ENCODE peak calls at places on chromosomes 13 and 19, in ten cellular contexts. D is Peyer's patch, K is endodermal cell, E is neural crest cell, A is Calu3, V is MCF 10A, F is BJ, R is mammary epithelial cell, N is nephron progenitor cell, O is thoracic aorta. B is an unnamed sample.

GRCh38 chr13:39567569-39567968 is 35.4 kb downstream of the LHFPL6 start:
- DNase-seq in E (no peak), A (no peak), F (no peak), V (no peak), O (no peak), R (no peak), N (no peak), K (no peak), D (no peak), B (no peak)

GRCh38 chr13:61812286-61812685 is 396.6 kb upstream of the PCDH20 start:
- DNase-seq in E (no peak), D (no peak), K (no peak), R (no peak), O (no peak), V (no peak), A (no peak), F (no peak), N (no peak), B (no peak)

GRCh38 chr13:97125810-97126738 is 96.1 kb upstream of the MBNL2 start:
- DNase-seq in E (no peak), O (no peak), R (peak), F (no peak), K (no peak), D (no peak), A (no peak), V (peak), N (no peak), B (no peak)

GRCh38 chr19:36488816-36489138 is 584 bp downstream of the ZNF566 start:
- DNase-seq in O (no peak), R (no peak), D (no peak), V (no peak), N (no peak), F (no peak), A (peak), E (no peak), K (no peak), B (no peak)

GRCh38 chr19:13156968-13157882 is 7.0 kb downstream of the IER2 start:
- DNase-seq in V (no peak), R (no peak), K (no peak), N (no peak), O (no peak), A (no peak), E (no peak), D (no peak), F (no peak), B (no peak)

GRCh38 chr19:14670408-14670807 is 4.2 kb downstream of the ADGRE3 start:
- DNase-seq in N (no peak), D (no peak), K (no peak), E (no peak), V (no peak), R (no peak), F (no peak), O (no peak), A (no peak), B (no peak)

GRCh38 chr13:30806784-30807183 is 71.4 kb downstream of the ALOX5AP start:
- DNase-seq in O (no peak), K (no peak), R (peak), V (peak), A (no peak), D (no peak), E (no peak), N (no peak), F (no peak), B (peak)

GRCh38 chr19:52191951-52192350 is 2.1 kb downstream of the PPP2R1A start:
- DNase-seq in O (no peak), F (no peak), A (no peak), D (no peak), V (no peak), E (no peak), R (no peak), N (no peak), K (no peak), B (no peak)

GRCh38 chr13:106917673-106918652 is 350.0 kb upstream of the ARGLU1 start:
- DNase-seq in N (peak), K (peak), V (peak), E (peak), D (peak), R (peak), A (peak), F (peak), O (peak), B (peak)

GRCh38 chr19:17069249-17069648 is 6.0 kb downstream of the HAUS8 start:
- DNase-seq in K (peak), N (no peak), A (no peak), E (no peak), O (no peak), F (no peak), D (no peak), R (no peak), V (no peak), B (no peak)

GRCh38 chr19:48659768-48660167 is 13.0 kb downstream of the NTN5 start:
- DNase-seq in F (no peak), E (no peak), V (peak), A (peak), O (no peak), K (no peak), N (no peak), D (no peak), R (peak), B (no peak)

GRCh38 chr19:6721113-6721474 is 644 bp upstream of the C3 start:
- DNase-seq in D (no peak), F (no peak), N (no peak), O (no peak), R (no peak), E (no peak), A (no peak), V (no peak), K (no peak), B (no peak)

GRCh38 chr19:6720369-6721112 is at the start of gene C3:
- DNase-seq in D (no peak), F (no peak), V (peak), R (peak), O (no peak), E (no peak), A (peak), N (no peak), K (no peak), B (peak)

GRCh38 chr19:6719992-6720368 is 470 bp downstream of the C3 start:
- DNase-seq in D (no peak), K (no peak), F (no peak), A (no peak), E (no peak), N (no peak), O (no peak), R (no peak), V (no peak), B (no peak)

GRCh38 chr19:6723108-6723618 is 2.7 kb upstream of the C3 start:
- DNase-seq in N (no peak), F (no peak), R (peak), K (peak), D (no peak), V (peak), A (peak), E (no peak), O (no peak), B (no peak)

GRCh38 chr19:6721773-6722172 is 1.3 kb upstream of the C3 start:
- DNase-seq in K (no peak), R (no peak), E (no peak), O (no peak), V (no peak), A (no peak), D (no peak), N (no peak), F (no peak), B (no peak)
- TF ChIP-seq CTCF in K (no peak), R (no peak), E (no peak), O (no peak), V (no peak), A (no peak), D (no peak), N (no peak), F (no peak), B (no peak)

DNA sequence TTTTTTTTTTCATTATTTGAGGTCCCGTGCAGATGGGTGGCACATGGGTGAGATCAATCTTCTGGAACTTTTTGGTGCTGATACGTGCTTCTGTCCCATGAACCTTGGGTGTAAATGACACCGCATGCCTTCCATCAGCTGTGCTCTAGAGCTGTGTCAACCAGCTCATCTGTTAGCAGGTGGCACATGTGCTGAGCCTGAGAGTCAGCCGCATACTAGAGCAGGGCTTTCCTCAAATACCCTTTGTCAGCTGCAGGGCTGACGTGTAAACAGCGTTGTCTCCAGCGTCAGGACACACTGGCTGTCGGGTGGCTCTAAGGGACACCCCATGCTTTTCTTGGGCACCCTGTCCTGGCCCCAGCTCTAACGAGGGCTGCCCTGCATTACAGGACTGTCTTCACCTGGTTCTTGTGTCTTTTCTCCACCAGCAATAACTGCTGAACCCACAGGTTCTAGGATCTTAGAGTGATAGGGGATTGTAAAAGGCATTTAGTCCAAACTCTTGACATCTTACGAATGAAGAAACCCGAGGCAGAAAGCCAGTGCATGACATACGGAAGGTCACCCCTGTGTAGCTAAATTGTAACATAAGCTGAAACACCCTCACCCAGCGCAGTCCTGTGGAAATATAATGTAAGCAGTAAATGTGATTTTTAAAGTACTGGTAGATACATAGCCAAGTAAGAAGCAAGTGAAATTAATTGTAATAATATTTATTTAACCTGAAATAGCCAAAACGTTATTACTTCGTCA is 119.5 kb downstream of the LRCH1 start:
- DNase-seq in K (no peak), O (no peak), F (no peak), V (no peak), A (no peak), R (no peak), N (no peak), D (no peak), E (no peak), B (no peak)
- TF ChIP-seq CTCF in K (no peak), O (no peak), F (no peak), V (no peak), A (no peak), R (no peak), N (no peak), D (no peak), E (no peak), B (no peak)

GRCh38 chr19:2055871-2056809 is 5.1 kb upstream of the MKNK2 start:
- DNase-seq in O (no peak), A (no peak), D (no peak), R (no peak), K (peak), N (no peak), V (peak), F (no peak), E (no peak), B (peak)
- TF ChIP-seq CTCF in O (no peak), A (no peak), D (no peak), R (no peak), K (no peak), N (no peak), V (no peak), F (peak), E (no peak), B (no peak)

DNA sequence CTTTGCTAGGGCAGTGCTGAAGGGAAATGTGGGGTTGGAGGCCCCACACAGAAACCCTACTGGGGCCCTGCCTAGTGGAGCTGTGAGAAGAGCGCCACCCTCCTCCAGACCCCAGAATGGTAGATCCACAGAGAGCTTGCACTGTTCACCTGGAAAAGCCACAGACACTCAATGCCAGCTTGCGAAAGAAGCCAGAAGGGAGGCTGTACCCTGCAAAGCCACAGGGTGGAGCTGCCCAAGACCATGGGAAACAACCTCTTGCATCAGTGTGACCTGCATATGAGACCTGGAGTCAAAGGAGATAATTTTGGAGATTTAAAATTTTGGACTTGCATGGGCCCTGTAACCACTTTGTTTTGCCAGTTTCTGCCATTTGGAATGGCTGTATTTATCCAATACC is 615.4 kb upstream of the MIR17HG start:
- DNase-seq in R (peak), A (no peak), E (no peak), K (peak), F (no peak), O (no peak), D (no peak), N (no peak), V (peak), B (no peak)
- TF ChIP-seq CTCF in R (peak), A (no peak), E (no peak), K (peak), F (no peak), O (no peak), D (no peak), N (no peak), V (no peak), B (no peak)

GRCh38 chr13:34521166-34521565 is 420.9 kb upstream of the NBEA start:
- DNase-seq in V (no peak), O (no peak), F (no peak), A (no peak), E (no peak), D (no peak), R (no peak), K (no peak), N (no peak), B (no peak)
- TF ChIP-seq CTCF in V (no peak), O (no peak), F (no peak), A (no peak), E (no peak), D (no peak), R (no peak), K (no peak), N (no peak), B (no peak)

GRCh38 chr19:41226053-41226873 is 7.2 kb downstream of the AXL start:
- DNase-seq in V (peak), K (peak), A (peak), N (peak), O (peak), E (peak), D (peak), R (no peak), F (peak), B (peak)
- TF ChIP-seq CTCF in V (no peak), K (peak), A (no peak), N (no peak), O (no peak), E (peak), D (peak), R (no peak), F (no peak), B (no peak)

B was measured in AG09319.